ENCODE peak calls at places on chromosomes 13 and 19, in four cellular contexts. V is suprapubic skin, Q is A549, L is IMR-90. M is an unnamed sample.

GRCh38 chr13:39263531-39263930 is 225.3 kb downstream of the NHLRC3 start:
- DNase-seq in V (no peak), Q (no peak), L (no peak), M (no peak)

GRCh38 chr19:18086590-18087138 is at the start of gene IL12RB1:
- DNase-seq in V (no peak), Q (no peak), L (no peak), M (peak)

GRCh38 chr13:97122381-97122996 is 99.6 kb upstream of the MBNL2 start:
- DNase-seq in V (no peak), Q (peak), L (peak), M (no peak)

GRCh38 chr13:25836709-25837316 is 215.0 kb downstream of the SHISA2 start:
- DNase-seq in V (no peak), Q (no peak), L (no peak), M (no peak)

GRCh38 chr19:41431426-41432386 is 4.5 kb upstream of the B3GNT8 start:
- DNase-seq in V (no peak), Q (peak), L (peak), M (no peak)

GRCh38 chr13:42412812-42413795 is 141.2 kb downstream of the AKAP11 start:
- DNase-seq in V (no peak), Q (no peak), L (no peak), M (no peak)

GRCh38 chr13:113860051-113860471 is 3.8 kb downstream of the GAS6 start:
- DNase-seq in V (peak), Q (no peak), L (no peak), M (no peak)

GRCh38 chr13:89554801-89555200 is 1792.7 kb upstream of the MIR17HG start:
- DNase-seq in V (no peak), Q (no peak), L (no peak), M (no peak)

GRCh38 chr13:111431241-111431640 is 110.8 kb downstream of the TEX29 start:
- DNase-seq in V (no peak), Q (no peak), L (no peak), M (no peak)

GRCh38 chr19:14410054-14410774 is 8.9 kb downstream of the DDX39A start:
- DNase-seq in V (no peak), Q (no peak), L (no peak), M (no peak)

GRCh38 chr13:43246382-43246781 is 223.0 kb downstream of the DNAJC15 start:
- DNase-seq in V (no peak), Q (no peak), L (peak), M (no peak)

GRCh38 chr19:35843676-35844481 is 8.4 kb downstream of the NPHS1 start:
- DNase-seq in V (no peak), Q (peak), L (no peak), M (no peak)

GRCh38 chr19:48524728-48525127 is 13.1 kb upstream of the LMTK3 start:
- DNase-seq in V (no peak), Q (no peak), L (no peak), M (no peak)

GRCh38 chr13:95497307-95497943 is 55.1 kb upstream of the CLDN10 start:
- DNase-seq in V (no peak), Q (no peak), L (no peak), M (no peak)

GRCh38 chr13:79141082-79141481 is 265.0 kb downstream of the RBM26 start:
- DNase-seq in V (no peak), Q (no peak), L (no peak), M (no peak)

GRCh38 chr19:19777692-19778091 is 43.9 kb downstream of the ZNF506 start:
- DNase-seq in V (no peak), Q (no peak), L (no peak), M (no peak)

GRCh38 chr19:19775891-19776205 is 42.9 kb upstream of the ZNF14 start:
- DNase-seq in V (no peak), Q (no peak), L (no peak), M (no peak)

GRCh38 chr19:19778666-19779065 is 42.9 kb downstream of the ZNF506 start:
- DNase-seq in V (no peak), Q (no peak), L (no peak), M (no peak)

GRCh38 chr19:19774354-19775033 is 41.6 kb upstream of the ZNF14 start:
- DNase-seq in V (no peak), Q (no peak), L (no peak), M (no peak)

GRCh38 chr19:19776206-19777008 is 43.5 kb upstream of the ZNF14 start:
- DNase-seq in V (peak), Q (peak), L (peak), M (peak)
- TF ChIP-seq POLR2A in V (no peak), Q (peak), L (no peak), M (peak)

DNA sequence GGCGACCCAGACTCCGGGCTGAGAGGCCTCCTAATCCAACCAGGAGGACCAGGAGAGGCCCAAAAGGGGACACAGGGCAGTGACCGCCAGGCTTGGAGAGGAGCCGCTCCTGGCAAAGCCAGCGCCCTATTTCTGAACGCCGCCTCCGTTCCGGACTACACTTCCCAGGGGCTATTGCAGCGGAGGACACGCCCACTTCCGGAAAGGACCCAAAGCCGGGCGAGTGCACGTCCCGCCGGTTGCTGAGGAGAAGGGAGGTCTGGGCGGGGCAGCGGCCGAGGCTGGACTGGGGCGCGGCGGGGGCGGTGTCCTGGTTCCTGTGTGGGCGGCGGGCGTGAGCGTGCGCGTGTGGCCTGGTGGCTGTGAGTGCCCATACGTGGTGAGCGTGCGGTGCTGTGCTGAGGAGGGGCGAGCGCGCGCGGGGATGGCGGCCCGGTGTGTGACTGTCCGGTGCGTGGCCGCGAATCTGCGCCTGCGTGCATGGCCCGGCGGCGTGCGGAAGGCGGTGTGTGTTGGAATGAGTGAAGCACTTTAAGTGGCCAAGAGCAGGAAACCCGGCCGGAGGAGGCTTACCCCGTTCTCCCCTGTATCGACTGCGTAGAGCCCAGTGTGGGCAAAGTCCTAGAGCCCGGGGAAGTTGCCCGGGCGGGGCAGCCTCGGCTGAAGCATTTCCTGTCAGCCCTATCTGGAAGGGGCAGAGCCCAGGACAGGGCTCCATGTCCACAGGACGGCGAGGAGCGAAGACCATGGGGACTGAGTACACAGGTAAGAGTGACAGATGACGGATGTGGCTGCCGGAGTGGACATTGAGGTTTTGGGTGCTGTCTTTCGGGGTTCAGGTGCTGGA is at the start of gene ZNF470:
- DNase-seq in V (peak), Q (peak), L (peak), M (peak)
- TF ChIP-seq POLR2A in V (no peak), Q (peak), L (no peak), M (peak)

DNA sequence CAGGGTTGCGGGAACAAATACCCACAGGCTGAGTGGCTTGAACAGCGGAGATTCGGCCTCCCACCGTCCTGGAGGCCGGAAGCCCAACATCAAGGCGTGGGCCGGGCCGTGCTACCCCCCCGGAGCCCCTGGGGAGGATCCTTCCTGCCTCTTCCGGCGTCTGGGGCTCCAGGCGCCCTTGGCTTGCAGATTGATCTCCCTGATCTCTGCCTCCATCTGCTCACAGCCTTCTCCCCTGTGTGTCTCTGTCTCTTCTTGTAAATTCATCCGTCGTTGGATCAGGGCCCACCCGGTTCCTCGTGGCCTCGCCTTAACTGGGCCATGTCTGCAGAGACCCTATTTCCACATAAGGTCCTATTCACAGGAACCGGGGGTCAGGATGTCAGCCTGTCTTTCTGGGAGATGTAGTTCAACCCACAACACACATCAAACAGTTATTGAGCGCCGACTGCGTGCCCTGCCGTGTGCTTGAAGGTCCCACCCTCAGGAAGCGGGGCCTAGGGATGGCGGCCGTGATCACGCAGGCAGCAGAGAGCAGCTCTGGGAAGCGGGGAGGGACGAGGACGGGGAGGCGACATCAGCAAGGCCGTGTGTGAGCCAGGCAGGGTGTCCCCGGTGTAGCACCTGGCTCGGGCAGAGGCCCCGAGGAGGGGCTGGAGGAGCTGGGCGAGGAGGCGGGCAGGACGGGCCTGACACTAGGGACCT is 21.3 kb downstream of the HCN2 start:
- DNase-seq in V (no peak), Q (peak), L (peak), M (peak)
- TF ChIP-seq POLR2A in V (no peak), Q (no peak), L (no peak), M (no peak)

GRCh38 chr19:45439569-45440258 is 16.0 kb upstream of the ERCC1 start:
- DNase-seq in V (peak), Q (peak), L (peak), M (peak)
- TF ChIP-seq POLR2A in V (no peak), Q (peak), L (peak), M (no peak)

GRCh38 chr19:47001584-47001983 is 18.1 kb upstream of the NPAS1 start:
- DNase-seq in V (no peak), Q (no peak), L (no peak), M (no peak)

GRCh38 chr19:46999878-47000277 is 19.8 kb upstream of the NPAS1 start:
- DNase-seq in V (no peak), Q (no peak), L (no peak), M (no peak)

GRCh38 chr19:46999377-46999776 is 20.3 kb upstream of the NPAS1 start:
- DNase-seq in V (no peak), Q (no peak), L (no peak), M (no peak)

GRCh38 chr19:47000373-47000772 is 19.3 kb upstream of the NPAS1 start:
- DNase-seq in V (no peak), Q (no peak), L (no peak), M (no peak)

GRCh38 chr19:46998445-46999142 is 21.0 kb upstream of the NPAS1 start:
- DNase-seq in V (no peak), Q (no peak), L (no peak), M (no peak)
- TF ChIP-seq POLR2A in V (no peak), Q (no peak), L (no peak), M (no peak)

GRCh38 chr19:47107953-47108746 is 5.4 kb downstream of the ZC3H4 start:
- DNase-seq in V (no peak), Q (no peak), L (peak), M (no peak)
- TF ChIP-seq POLR2A in V (no peak), Q (no peak), L (no peak), M (no peak)

GRCh38 chr19:2478756-2479555 is 3.0 kb downstream of the GADD45B start:
- DNase-seq in V (peak), Q (peak), L (peak), M (peak)

GRCh38 chr19:2477732-2478191 is 1.8 kb downstream of the GADD45B start:
- DNase-seq in V (no peak), Q (peak), L (peak), M (no peak)

GRCh38 chr19:2479556-2480194 is 3.7 kb downstream of the GADD45B start:
- DNase-seq in V (no peak), Q (no peak), L (no peak), M (no peak)

GRCh38 chr19:2477141-2477710 is 1.3 kb downstream of the GADD45B start:
- DNase-seq in V (no peak), Q (no peak), L (peak), M (no peak)

GRCh38 chr19:2478324-2478755 is 2.4 kb downstream of the GADD45B start:
- DNase-seq in V (peak), Q (peak), L (peak), M (no peak)
- TF ChIP-seq POLR2A in V (no peak), Q (no peak), L (no peak), M (peak)

GRCh38 chr19:1592023-1592754 is 476 bp downstream of the MBD3 start:
- DNase-seq in V (peak), Q (peak), L (peak), M (peak)
- TF ChIP-seq POLR2A in V (peak), Q (peak), L (peak), M (peak)